ENCODE peak calls at places on chromosomes 11 and 22, in eight cellular contexts. I, P, J, G, Z, R, F and M are unnamed samples.

GRCh38 chr11:119403021-119403420 is 20.0 kb downstream of the THY1 start:
- DNase-seq in I (no peak), J (no peak), P (no peak), R (no peak), G (no peak), F (no peak), Z (no peak), M (no peak)

GRCh38 chr11:123272565-123272964 is 77.5 kb upstream of the CLMP start:
- DNase-seq in P (no peak), R (no peak), F (no peak), Z (no peak), G (no peak), J (no peak), I (no peak), M (no peak)

GRCh38 chr11:116144387-116144958 is 628.3 kb downstream of the BUD13 start:
- DNase-seq in F (no peak), J (no peak), R (peak; percentile 79), Z (no peak), G (no peak), P (no peak), I (no peak), M (no peak)

GRCh38 chr22:37305873-37306272 is 23.6 kb downstream of the CYTH4 start:
- DNase-seq in R (no peak), J (no peak), F (no peak), P (no peak), I (no peak), G (no peak), Z (no peak), M (no peak)

GRCh38 chr11:111775024-111775710 is 9.0 kb upstream of the PPP2R1B start:
- DNase-seq in I (peak; percentile 27), Z (no peak), R (no peak), J (no peak), F (peak; percentile 70), G (peak; percentile 49), P (no peak), M (no peak)

GRCh38 chr11:48075637-48076036 is 95.3 kb downstream of the PTPRJ start:
- DNase-seq in Z (no peak), F (no peak), G (no peak), J (no peak), I (no peak), P (no peak), R (peak; percentile 26), M (no peak)

GRCh38 chr22:41943661-41944209 is 3.2 kb downstream of the CENPM start:
- DNase-seq in R (no peak), G (peak; percentile 77), F (no peak), P (no peak), J (no peak), Z (no peak), I (peak; percentile 26), M (no peak)

GRCh38 chr22:19895160-19895849 is 40.6 kb upstream of the GNB1L start:
- DNase-seq in P (no peak), Z (no peak), F (peak; percentile 44), G (no peak), J (no peak), R (no peak), I (no peak), M (no peak)

GRCh38 chr11:19110290-19110689 is 6.7 kb upstream of the ZDHHC13 start:
- DNase-seq in Z (no peak), F (peak; percentile 42), R (no peak), I (no peak), G (peak; percentile 45), J (no peak), P (no peak), M (no peak)

GRCh38 chr11:113401718-113402117 is 14.1 kb downstream of the ANKK1 start:
- DNase-seq in R (peak; percentile 85), Z (no peak), F (peak; percentile 84), J (peak; percentile 75), I (peak; percentile 78), P (no peak), G (peak; percentile 72), M (no peak)